ENCODE peak calls at places on chromosomes 4 and X, in five cellular contexts. X is right lobe of liver, G is left lung, Q is HepG2, E is cardiac muscle cell. H is an unnamed sample. For H3K4me1 and H3K36me3, the result is how much of the 10 kb centered on the place peaks cover.

GRCh38 chr4:5656415-5656814 is 51.9 kb downstream of the EVC2 start:
- DNase-seq in E (peak), Q (no peak), X (no peak), G (no peak), H (no peak)

GRCh38 chrX:1071351-1071750 is 141.1 kb downstream of the CRLF2 start:
- DNase-seq in G (no peak), Q (no peak), X (no peak), E (no peak), H (no peak)

GRCh38 chr4:168585168-168586091 is 88.6 kb downstream of the PALLD start:
- DNase-seq in X (peak), E (peak), Q (peak), G (no peak), H (peak)

GRCh38 chr4:181760560-181760959 is 482.6 kb upstream of the TENM3 start:
- DNase-seq in G (no peak), E (no peak), Q (no peak), X (no peak), H (no peak)

GRCh38 chr4:128384091-128384520 is 96.5 kb upstream of the PGRMC2 start:
- DNase-seq in G (no peak), E (peak), X (no peak), Q (no peak), H (no peak)

GRCh38 chr4:169404959-169405358 is 134.2 kb upstream of the SH3RF1 start:
- DNase-seq in Q (no peak), G (no peak), E (peak), X (no peak), H (no peak)

GRCh38 chrX:120485562-120486520 is 16.7 kb upstream of the LAMP2 start:
- DNase-seq in Q (peak), G (peak), X (peak), E (peak), H (peak)

GRCh38 chr4:163495900-163496299 is 1.4 kb downstream of the TMA16 start:
- DNase-seq in Q (no peak), E (no peak), X (no peak), G (no peak), H (no peak)

GRCh38 chr4:101103381-101104142 is 243.8 kb downstream of the PPP3CA start:
- DNase-seq in X (no peak), Q (no peak), G (no peak), E (peak), H (no peak)

GRCh38 chr4:127555106-127555505 is 77.7 kb upstream of the INTU start:
- DNase-seq in G (no peak), X (no peak), Q (no peak), E (peak), H (no peak)

GRCh38 chr4:125728568-125728967 is 413.8 kb downstream of the FAT4 start:
- DNase-seq in X (no peak), E (peak), Q (no peak), G (no peak), H (no peak)

GRCh38 chrX:16786791-16787735 is 797 bp downstream of the TXLNG start:
- DNase-seq in G (peak), Q (no peak), X (peak), E (peak), H (peak)

GRCh38 chrX:67338262-67338661 is 205.6 kb upstream of the AR start:
- DNase-seq in Q (no peak), E (no peak), X (no peak), G (no peak), H (no peak)

GRCh38 chrX:51507551-51507950 is 11.2 kb upstream of the NUDT11 start:
- DNase-seq in E (no peak), G (no peak), Q (no peak), X (no peak), H (no peak)

GRCh38 chr4:99087887-99088484 is 602 bp downstream of the ADH5 start:
- DNase-seq in Q (peak), G (no peak), X (peak), E (peak), H (peak)

GRCh38 chr4:102623622-102624021 is 122.5 kb downstream of the NFKB1 start:
- DNase-seq in E (peak), X (no peak), G (no peak), Q (peak), H (no peak)

GRCh38 chrX:120732879-120733278 is 103.0 kb upstream of the C1GALT1C1 start:
- DNase-seq in G (peak), Q (no peak), E (no peak), X (no peak), H (no peak)

GRCh38 chr4:132316738-132317137 is 832.4 kb upstream of the PCDH10 start:
- DNase-seq in E (no peak), Q (no peak), X (no peak), G (no peak), H (no peak)

GRCh38 chr4:36997727-36998126 is 246.8 kb upstream of the NWD2 start:
- DNase-seq in Q (no peak), X (no peak), G (no peak), E (no peak), H (no peak)

GRCh38 chrX:13750204-13750603 is 15.7 kb downstream of the OFD1 start:
- DNase-seq in E (peak), X (no peak), Q (peak), G (no peak), H (no peak)

GRCh38 chrX:5971300-5971699 is 257.4 kb downstream of the NLGN4X start:
- DNase-seq in E (no peak), X (no peak), G (no peak), Q (no peak), H (no peak)

GRCh38 chr4:153520871-153521329 is 54.7 kb downstream of the TMEM131L start:
- DNase-seq in X (no peak), G (no peak), E (peak), Q (no peak), H (no peak)

GRCh38 chr4:32000846-32001488 is 1280.8 kb downstream of the PCDH7 start:
- DNase-seq in E (no peak), G (no peak), Q (no peak), X (no peak), H (no peak)

GRCh38 chr4:139665690-139666529 is at the start of gene MGST2:
- DNase-seq in Q (peak), G (peak), X (peak), E (peak), H (peak)
- H3K4me1 ChIP-seq in Q (half or more), G (under half), X (under half), E (under half), H (under half)

GRCh38 chr4:140083320-140083719 is 70.7 kb downstream of the MAML3 start:
- DNase-seq in X (no peak), E (no peak), G (no peak), Q (no peak), H (no peak)

GRCh38 chr4:140088317-140088967 is 65.5 kb downstream of the MAML3 start:
- DNase-seq in X (no peak), Q (no peak), G (no peak), E (peak), H (no peak)

GRCh38 chr4:140084426-140084825 is 69.6 kb downstream of the MAML3 start:
- DNase-seq in E (no peak), G (no peak), X (no peak), Q (no peak), H (no peak)

GRCh38 chr4:140085062-140085622 is 68.8 kb downstream of the MAML3 start:
- DNase-seq in G (no peak), Q (no peak), E (no peak), X (no peak), H (no peak)

GRCh38 chr4:140085924-140086323 is 68.1 kb downstream of the MAML3 start:
- DNase-seq in Q (no peak), G (no peak), E (no peak), X (no peak), H (no peak)
- H3K4me3 ChIP-seq in Q (no peak), G (no peak), E (no peak), X (no peak), H (no peak)

GRCh38 chr4:8601086-8601485 is 8.5 kb downstream of the CPZ start:
- DNase-seq in E (no peak), X (no peak), Q (no peak), G (peak), H (no peak)

GRCh38 chr4:8600266-8600665 is 7.7 kb downstream of the CPZ start:
- DNase-seq in E (no peak), X (no peak), G (peak), Q (no peak), H (no peak)

GRCh38 chr4:8602686-8603430 is 10.3 kb downstream of the CPZ start:
- DNase-seq in X (no peak), Q (no peak), E (no peak), G (peak), H (no peak)

GRCh38 chr4:8600686-8601085 is 8.1 kb downstream of the CPZ start:
- DNase-seq in X (no peak), E (no peak), Q (no peak), G (peak), H (no peak)

GRCh38 chr4:8601556-8601955 is 9.0 kb downstream of the CPZ start:
- DNase-seq in E (no peak), Q (no peak), X (no peak), G (peak), H (no peak)
- H3K36me3 ChIP-seq in E (under half), Q (under half), X (under half), G (under half), H (under half)

GRCh38 chr4:1214101-1215095 is 34.5 kb downstream of the CTBP1 start:
- DNase-seq in X (no peak), Q (no peak), G (peak), E (no peak), H (no peak)
- H3K4me1 ChIP-seq in X (under half), Q (under half), G (half or more), E (under half), H (under half)

H was measured in Peyer's patch.